ENCODE peak calls at places on chromosomes 1 and 21, in seven cellular contexts. One of them, this sample, is unnamed.

GRCh38 chr1:195202271-195202670 is 1406.0 kb downstream of the KCNT2 start:
- DNase-seq in body of pancreas: no peak
- DNase-seq in iPS DF 6.9: no peak
- DNase-seq in GM23248: no peak
- DNase-seq in suprapubic skin: no peak
- DNase-seq in heart left ventricle: no peak
- DNase-seq in psoas muscle: no peak
- DNase-seq in this sample: no peak

GRCh38 chr1:117826551-117827078 is 102.8 kb downstream of the GDAP2 start:
- DNase-seq in body of pancreas: peak
- DNase-seq in iPS DF 6.9: no peak
- DNase-seq in GM23248: peak
- DNase-seq in suprapubic skin: peak
- DNase-seq in heart left ventricle: peak
- DNase-seq in psoas muscle: peak
- DNase-seq in this sample: no peak

GRCh38 chr1:19799233-19799876 is 361 bp downstream of the TMCO4 start:
- DNase-seq in body of pancreas: peak
- DNase-seq in iPS DF 6.9: no peak
- DNase-seq in GM23248: peak
- DNase-seq in suprapubic skin: no peak
- DNase-seq in heart left ventricle: peak
- DNase-seq in psoas muscle: peak
- DNase-seq in this sample: peak

GRCh38 chr1:29415156-29415830 is 179.0 kb downstream of the PTPRU start:
- DNase-seq in body of pancreas: peak
- DNase-seq in iPS DF 6.9: no peak
- DNase-seq in GM23248: no peak
- DNase-seq in suprapubic skin: no peak
- DNase-seq in heart left ventricle: no peak
- DNase-seq in psoas muscle: no peak
- DNase-seq in this sample: peak

GRCh38 chr1:214454619-214455396 is 96.6 kb downstream of the PTPN14 start:
- DNase-seq in body of pancreas: peak
- DNase-seq in iPS DF 6.9: no peak
- DNase-seq in GM23248: peak
- DNase-seq in suprapubic skin: no peak
- DNase-seq in heart left ventricle: no peak
- DNase-seq in psoas muscle: no peak
- DNase-seq in this sample: no peak

GRCh38 chr21:44523567-44524181 is 16.3 kb downstream of the KRTAP10-1 start:
- DNase-seq in body of pancreas: no peak
- DNase-seq in iPS DF 6.9: no peak
- DNase-seq in GM23248: no peak
- DNase-seq in suprapubic skin: no peak
- DNase-seq in heart left ventricle: no peak
- DNase-seq in psoas muscle: no peak
- DNase-seq in this sample: no peak

GRCh38 chr1:9596419-9597123 is 7.9 kb downstream of the TMEM201 start:
- DNase-seq in body of pancreas: no peak
- DNase-seq in iPS DF 6.9: no peak
- DNase-seq in GM23248: peak
- DNase-seq in suprapubic skin: peak
- DNase-seq in heart left ventricle: no peak
- DNase-seq in psoas muscle: no peak
- DNase-seq in this sample: peak

GRCh38 chr1:211082824-211083223 is 51.1 kb downstream of the KCNH1 start:
- DNase-seq in body of pancreas: no peak
- DNase-seq in iPS DF 6.9: no peak
- DNase-seq in GM23248: no peak
- DNase-seq in suprapubic skin: no peak
- DNase-seq in heart left ventricle: no peak
- DNase-seq in psoas muscle: no peak
- DNase-seq in this sample: no peak

GRCh38 chr21:38440746-38441145 is 57.5 kb downstream of the ERG start:
- DNase-seq in body of pancreas: no peak
- DNase-seq in iPS DF 6.9: no peak
- DNase-seq in GM23248: peak
- DNase-seq in suprapubic skin: no peak
- DNase-seq in heart left ventricle: no peak
- DNase-seq in psoas muscle: no peak
- DNase-seq in this sample: peak

GRCh38 chr1:9589144-9589718 is 520 bp downstream of the TMEM201 start:
- DNase-seq in body of pancreas: no peak
- DNase-seq in iPS DF 6.9: no peak
- DNase-seq in GM23248: peak
- DNase-seq in suprapubic skin: no peak
- DNase-seq in heart left ventricle: no peak
- DNase-seq in psoas muscle: no peak
- DNase-seq in this sample: peak

GRCh38 chr1:203557390-203557789 is 63.4 kb downstream of the OPTC start:
- DNase-seq in body of pancreas: no peak
- DNase-seq in iPS DF 6.9: no peak
- DNase-seq in GM23248: peak
- DNase-seq in suprapubic skin: no peak
- DNase-seq in heart left ventricle: peak
- DNase-seq in psoas muscle: peak
- DNase-seq in this sample: peak

GRCh38 chr21:44533121-44533890 is 6.7 kb downstream of the KRTAP10-1 start:
- DNase-seq in body of pancreas: peak
- DNase-seq in iPS DF 6.9: no peak
- DNase-seq in GM23248: no peak
- DNase-seq in suprapubic skin: peak
- DNase-seq in heart left ventricle: no peak
- DNase-seq in psoas muscle: no peak
- DNase-seq in this sample: no peak

GRCh38 chr21:45386728-45387371 is 18.1 kb upstream of the COL18A1 start:
- DNase-seq in body of pancreas: peak
- DNase-seq in iPS DF 6.9: no peak
- DNase-seq in GM23248: peak
- DNase-seq in suprapubic skin: no peak
- DNase-seq in heart left ventricle: peak
- DNase-seq in psoas muscle: peak
- DNase-seq in this sample: no peak

GRCh38 chr1:161427733-161428516 is 60.2 kb upstream of the CFAP126 start:
- DNase-seq in body of pancreas: no peak
- DNase-seq in iPS DF 6.9: no peak
- DNase-seq in GM23248: peak
- DNase-seq in suprapubic skin: no peak
- DNase-seq in heart left ventricle: no peak
- DNase-seq in psoas muscle: no peak
- DNase-seq in this sample: peak

GRCh38 chr1:59699227-59699847 is 115.4 kb upstream of the HOOK1 start:
- DNase-seq in body of pancreas: peak
- DNase-seq in iPS DF 6.9: no peak
- DNase-seq in GM23248: peak
- DNase-seq in suprapubic skin: no peak
- DNase-seq in heart left ventricle: no peak
- DNase-seq in psoas muscle: no peak
- DNase-seq in this sample: peak

GRCh38 chr1:116990612-116991151 is 10.9 kb upstream of the CD101 start:
- DNase-seq in body of pancreas: peak
- DNase-seq in iPS DF 6.9: no peak
- DNase-seq in GM23248: peak
- DNase-seq in suprapubic skin: peak
- DNase-seq in heart left ventricle: peak
- DNase-seq in psoas muscle: peak
- DNase-seq in this sample: no peak

GRCh38 chr1:6584126-6585080 is 4.6 kb downstream of the ZBTB48 start:
- DNase-seq in body of pancreas: no peak
- DNase-seq in iPS DF 6.9: no peak
- DNase-seq in GM23248: peak
- DNase-seq in suprapubic skin: no peak
- DNase-seq in heart left ventricle: no peak
- DNase-seq in psoas muscle: no peak
- DNase-seq in this sample: no peak

GRCh38 chr1:242426271-242426905 is 98.1 kb downstream of the PLD5 start:
- DNase-seq in body of pancreas: no peak
- DNase-seq in iPS DF 6.9: no peak
- DNase-seq in GM23248: no peak
- DNase-seq in suprapubic skin: no peak
- DNase-seq in heart left ventricle: no peak
- DNase-seq in psoas muscle: no peak
- DNase-seq in this sample: no peak

GRCh38 chr1:12038356-12039140 is 19.2 kb downstream of the MIIP start:
- DNase-seq in body of pancreas: no peak
- DNase-seq in iPS DF 6.9: no peak
- DNase-seq in GM23248: no peak
- DNase-seq in suprapubic skin: no peak
- DNase-seq in heart left ventricle: no peak
- DNase-seq in psoas muscle: no peak
- DNase-seq in this sample: peak

GRCh38 chr1:20723537-20724363 is 5.9 kb upstream of the KIF17 start:
- DNase-seq in body of pancreas: no peak
- DNase-seq in iPS DF 6.9: no peak
- DNase-seq in GM23248: no peak
- DNase-seq in suprapubic skin: peak
- DNase-seq in heart left ventricle: no peak
- DNase-seq in psoas muscle: no peak
- DNase-seq in this sample: no peak

GRCh38 chr1:33399375-33399774 is 31.5 kb downstream of the PHC2 start:
- DNase-seq in body of pancreas: no peak
- DNase-seq in iPS DF 6.9: no peak
- DNase-seq in GM23248: no peak
- DNase-seq in suprapubic skin: no peak
- DNase-seq in heart left ventricle: no peak
- DNase-seq in psoas muscle: no peak
- DNase-seq in this sample: no peak

GRCh38 chr1:88237026-88237425 is 447.0 kb upstream of the PKN2 start:
- DNase-seq in body of pancreas: no peak
- DNase-seq in iPS DF 6.9: no peak
- DNase-seq in GM23248: peak
- DNase-seq in suprapubic skin: no peak
- DNase-seq in heart left ventricle: no peak
- DNase-seq in psoas muscle: no peak
- DNase-seq in this sample: no peak

GRCh38 chr1:208219659-208220282 is 24.4 kb downstream of the PLXNA2 start:
- DNase-seq in body of pancreas: peak
- DNase-seq in iPS DF 6.9: no peak
- DNase-seq in GM23248: peak
- DNase-seq in suprapubic skin: no peak
- DNase-seq in heart left ventricle: peak
- DNase-seq in psoas muscle: peak
- DNase-seq in this sample: peak

GRCh38 chr1:192435704-192436103 is 118.9 kb downstream of the RGS21 start:
- DNase-seq in body of pancreas: no peak
- DNase-seq in iPS DF 6.9: no peak
- DNase-seq in GM23248: no peak
- DNase-seq in suprapubic skin: no peak
- DNase-seq in heart left ventricle: no peak
- DNase-seq in psoas muscle: no peak
- DNase-seq in this sample: peak
- H3K27ac ChIP-seq in body of pancreas: no peak
- H3K27ac ChIP-seq in iPS DF 6.9: no peak
- H3K27ac ChIP-seq in GM23248: no peak
- H3K27ac ChIP-seq in suprapubic skin: no peak
- H3K27ac ChIP-seq in heart left ventricle: no peak
- H3K27ac ChIP-seq in psoas muscle: no peak
- H3K27ac ChIP-seq in this sample: peak

DNA sequence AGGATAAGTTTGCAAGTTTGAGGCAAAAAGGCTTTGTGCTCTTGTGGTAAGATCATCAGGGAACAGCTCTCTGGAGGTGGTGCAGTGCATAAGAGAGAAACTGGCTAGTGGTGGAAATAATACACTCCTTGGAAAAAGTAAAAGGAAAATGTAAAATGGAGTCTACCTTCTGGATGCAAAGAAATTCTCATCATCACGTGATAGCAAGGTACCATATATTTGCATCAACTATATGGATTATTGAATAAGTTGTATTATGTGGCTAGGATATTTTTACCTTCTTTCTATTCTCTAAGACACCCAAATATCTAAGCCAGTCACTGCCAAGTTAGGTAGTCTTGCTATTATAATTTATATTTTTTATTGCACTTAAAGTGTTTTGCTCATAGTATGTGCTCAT is 14.0 kb upstream of the LRRC7 start:
- DNase-seq in body of pancreas: no peak
- DNase-seq in iPS DF 6.9: no peak
- DNase-seq in GM23248: no peak
- DNase-seq in suprapubic skin: no peak
- DNase-seq in heart left ventricle: no peak
- DNase-seq in psoas muscle: no peak
- DNase-seq in this sample: no peak
- H3K27ac ChIP-seq in body of pancreas: no peak
- H3K27ac ChIP-seq in iPS DF 6.9: no peak
- H3K27ac ChIP-seq in GM23248: no peak
- H3K27ac ChIP-seq in suprapubic skin: no peak
- H3K27ac ChIP-seq in heart left ventricle: no peak
- H3K27ac ChIP-seq in psoas muscle: no peak
- H3K27ac ChIP-seq in this sample: no peak

DNA sequence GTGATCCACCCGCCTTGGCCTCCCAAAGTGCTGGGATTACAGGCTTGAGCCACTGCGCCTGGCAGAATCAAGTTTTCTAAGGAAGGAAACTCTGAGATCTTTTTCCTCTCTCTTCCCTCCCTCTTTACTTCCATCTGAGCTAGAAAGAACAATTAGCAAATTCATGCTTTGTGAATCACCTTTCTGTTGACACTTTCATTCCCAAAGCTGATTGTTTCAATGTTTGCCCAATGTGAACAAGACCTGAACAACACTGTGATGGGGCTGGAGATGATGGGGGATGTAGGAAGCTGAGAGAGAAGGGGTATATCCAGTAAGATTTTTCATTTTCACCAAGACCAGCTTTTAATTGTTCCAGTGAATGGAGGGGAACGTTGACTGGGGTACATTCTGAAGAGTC is 5.7 kb upstream of the TENT5B start:
- DNase-seq in body of pancreas: no peak
- DNase-seq in iPS DF 6.9: no peak
- DNase-seq in GM23248: no peak
- DNase-seq in suprapubic skin: no peak
- DNase-seq in heart left ventricle: no peak
- DNase-seq in psoas muscle: no peak
- DNase-seq in this sample: no peak
- H3K27ac ChIP-seq in body of pancreas: no peak
- H3K27ac ChIP-seq in iPS DF 6.9: no peak
- H3K27ac ChIP-seq in GM23248: no peak
- H3K27ac ChIP-seq in suprapubic skin: no peak
- H3K27ac ChIP-seq in heart left ventricle: no peak
- H3K27ac ChIP-seq in psoas muscle: no peak
- H3K27ac ChIP-seq in this sample: no peak

DNA sequence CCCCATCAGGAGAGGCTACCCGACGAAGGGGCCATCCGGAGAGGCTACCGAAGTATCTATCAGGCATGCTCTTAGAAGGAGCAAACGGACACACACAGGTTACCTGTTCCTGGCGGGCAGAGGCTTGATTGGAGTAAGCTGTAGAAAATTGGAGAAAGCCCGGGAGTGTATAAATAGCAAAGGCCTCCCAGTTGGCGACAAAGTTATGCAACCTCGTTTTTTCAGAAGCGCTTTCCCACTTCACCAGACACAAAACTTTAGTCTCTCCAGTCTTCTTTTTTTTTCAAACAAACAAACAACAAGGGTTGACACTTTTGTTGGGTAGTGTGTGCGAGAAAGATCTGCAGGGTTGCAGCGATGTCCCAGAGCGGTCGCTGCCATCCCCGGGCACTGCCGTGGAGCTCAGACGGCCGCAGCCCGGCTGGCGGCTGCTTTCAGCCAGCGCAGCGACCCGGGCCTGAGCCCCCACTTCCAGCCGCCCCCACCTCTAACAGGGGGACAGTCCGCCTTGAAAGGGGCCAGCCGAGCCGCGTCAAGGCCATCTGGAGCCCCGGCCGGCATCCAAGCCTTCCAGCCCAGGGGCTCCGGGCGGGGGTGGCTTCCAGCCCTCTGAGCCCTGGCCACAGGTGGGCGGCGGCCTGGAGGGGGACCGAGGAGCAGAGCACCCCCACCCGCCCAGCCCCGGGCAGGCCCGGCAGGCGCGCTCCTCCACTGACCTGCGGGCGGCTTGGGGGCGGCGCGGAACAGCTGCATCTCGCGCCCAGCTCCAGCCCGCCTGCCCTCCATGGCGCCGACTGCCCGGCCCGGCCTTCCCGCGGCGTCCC is 616 bp downstream of the MCOLN3 start:
- DNase-seq in body of pancreas: peak
- DNase-seq in iPS DF 6.9: no peak
- DNase-seq in GM23248: peak
- DNase-seq in suprapubic skin: no peak
- DNase-seq in heart left ventricle: peak
- DNase-seq in psoas muscle: peak
- DNase-seq in this sample: no peak
- H3K27ac ChIP-seq in body of pancreas: peak
- H3K27ac ChIP-seq in iPS DF 6.9: no peak
- H3K27ac ChIP-seq in GM23248: no peak
- H3K27ac ChIP-seq in suprapubic skin: peak
- H3K27ac ChIP-seq in heart left ventricle: no peak
- H3K27ac ChIP-seq in psoas muscle: no peak
- H3K27ac ChIP-seq in this sample: no peak